ENCODE peak calls at places on chromosome 7, in ten cellular contexts. X, M, D, C, J, V, G, P, F and W are unnamed samples.

GRCh38 chr7:158428131-158428841 is 159.3 kb downstream of the PTPRN2 start:
- DNase-seq in C (no peak), M (no peak), V (no peak), D (no peak), G (no peak), X (no peak), P (no peak), F (no peak), J (no peak), W (no peak)

GRCh38 chr7:54339074-54339473 is 203.1 kb upstream of the VSTM2A start:
- DNase-seq in X (no peak), V (no peak), C (no peak), D (no peak), P (no peak), M (no peak), J (no peak), F (no peak), G (no peak), W (no peak)

GRCh38 chr7:77360104-77360503 is 56.0 kb downstream of the GSAP start:
- DNase-seq in D (no peak), P (peak), X (no peak), G (peak), M (no peak), J (no peak), C (no peak), F (no peak), V (no peak), W (no peak)

GRCh38 chr7:101614098-101614938 is 14.8 kb downstream of the MYL10 start:
- DNase-seq in C (no peak), J (no peak), D (no peak), G (no peak), P (no peak), X (no peak), V (no peak), M (no peak), F (no peak), W (no peak)

GRCh38 chr7:106425017-106425719 is 140.4 kb upstream of the NAMPT start:
- DNase-seq in X (peak), V (no peak), G (peak), P (peak), D (no peak), M (no peak), J (peak), F (peak), C (no peak), W (peak)

GRCh38 chr7:1432411-1433082 is 26.7 kb downstream of the MICALL2 start:
- DNase-seq in G (peak), V (peak), C (peak), P (peak), D (peak), M (peak), J (no peak), F (peak), X (peak), W (peak)

GRCh38 chr7:47458057-47458456 is 123.9 kb downstream of the TNS3 start:
- DNase-seq in M (no peak), G (no peak), F (peak), C (no peak), X (peak), V (no peak), P (peak), D (no peak), J (peak), W (no peak)

GRCh38 chr7:33888206-33888605 is 17.1 kb upstream of the BMPER start:
- DNase-seq in M (no peak), D (no peak), G (no peak), P (peak), V (no peak), C (no peak), X (no peak), F (no peak), J (no peak), W (no peak)

GRCh38 chr7:2523941-2524807 is 4.6 kb downstream of the LFNG start:
- DNase-seq in G (peak), J (no peak), F (peak), D (peak), P (peak), C (no peak), X (no peak), V (no peak), M (peak), W (no peak)

GRCh38 chr7:35875292-35875691 is 74.4 kb downstream of the SEPTIN7 start:
- DNase-seq in P (no peak), V (no peak), C (no peak), F (no peak), X (peak), G (no peak), J (no peak), D (no peak), M (no peak), W (no peak)

GRCh38 chr7:128963327-128963757 is 25.6 kb downstream of the IRF5 start:
- DNase-seq in J (peak), F (no peak), G (no peak), M (no peak), X (peak), C (peak), D (no peak), V (no peak), P (no peak), W (no peak)

GRCh38 chr7:124179641-124180040 is 146.8 kb upstream of the TMEM229A start:
- DNase-seq in M (no peak), X (no peak), J (no peak), C (no peak), P (no peak), V (no peak), F (no peak), G (no peak), D (no peak), W (no peak)

GRCh38 chr7:80929619-80930018 is 10.8 kb upstream of the SEMA3C start:
- DNase-seq in C (no peak), J (no peak), D (no peak), G (no peak), F (peak), P (peak), M (no peak), X (peak), V (no peak), W (no peak)

GRCh38 chr7:120827719-120828118 is 30.2 kb downstream of the TSPAN12 start:
- DNase-seq in P (no peak), G (no peak), J (no peak), M (no peak), X (no peak), C (no peak), V (no peak), F (no peak), D (no peak), W (no peak)

GRCh38 chr7:33716581-33717477 is 188.5 kb upstream of the BMPER start:
- DNase-seq in C (peak), D (no peak), G (peak), J (no peak), X (peak), M (no peak), P (peak), V (peak), F (peak), W (no peak)

GRCh38 chr7:1473864-1474512 is 14.7 kb upstream of the MICALL2 start:
- DNase-seq in C (peak), F (peak), X (peak), J (no peak), V (peak), P (peak), G (peak), D (peak), M (peak), W (peak)

GRCh38 chr7:96359876-96360275 is 38.0 kb upstream of the SLC25A13 start:
- DNase-seq in J (no peak), D (no peak), P (no peak), V (no peak), X (no peak), C (no peak), F (no peak), G (no peak), M (no peak), W (no peak)

GRCh38 chr7:26910221-26910620 is 45.8 kb upstream of the SKAP2 start:
- DNase-seq in X (peak), V (no peak), F (peak), G (peak), M (no peak), D (no peak), P (peak), J (peak), C (no peak), W (no peak)

GRCh38 chr7:73903321-73904218 is 42.6 kb downstream of the TMEM270 start:
- DNase-seq in V (no peak), F (no peak), C (no peak), M (no peak), J (no peak), X (no peak), P (no peak), D (no peak), G (no peak), W (no peak)

GRCh38 chr7:92276486-92276885 is 30.7 kb downstream of the ANKIB1 start:
- DNase-seq in D (no peak), F (no peak), C (peak), M (no peak), V (no peak), J (no peak), X (no peak), G (no peak), P (no peak), W (no peak)

GRCh38 chr7:122413339-122413738 is 108.8 kb upstream of the FEZF1 start:
- DNase-seq in P (no peak), F (no peak), D (no peak), C (no peak), G (no peak), M (no peak), X (no peak), J (no peak), V (peak), W (no peak)

GRCh38 chr7:74220229-74220628 is 10.4 kb downstream of the LAT2 start:
- DNase-seq in G (no peak), M (no peak), D (no peak), P (no peak), X (no peak), F (no peak), V (no peak), C (no peak), J (no peak), W (no peak)

GRCh38 chr7:23337374-23337773 is 38.2 kb downstream of the MALSU1 start:
- DNase-seq in G (no peak), F (no peak), P (no peak), M (no peak), V (no peak), X (no peak), C (no peak), J (no peak), D (no peak), W (no peak)

GRCh38 chr7:42735081-42735480 is 176.8 kb downstream of the C7orf25 start:
- DNase-seq in P (no peak), M (no peak), C (no peak), G (no peak), X (no peak), V (no peak), F (no peak), J (no peak), D (no peak), W (no peak)

GRCh38 chr7:42734568-42734967 is 177.3 kb downstream of the C7orf25 start:
- DNase-seq in M (no peak), C (no peak), F (no peak), D (no peak), P (peak), V (no peak), J (no peak), G (no peak), X (peak), W (no peak)

GRCh38 chr7:42739591-42739990 is 172.3 kb downstream of the C7orf25 start:
- DNase-seq in X (no peak), V (no peak), M (no peak), P (no peak), G (no peak), F (no peak), J (no peak), D (no peak), C (no peak), W (no peak)

GRCh38 chr7:42740410-42740809 is 171.5 kb downstream of the C7orf25 start:
- DNase-seq in X (no peak), F (no peak), C (no peak), V (no peak), J (no peak), P (no peak), G (no peak), M (no peak), D (no peak), W (no peak)

GRCh38 chr7:42736931-42737330 is 174.9 kb downstream of the C7orf25 start:
- DNase-seq in P (peak), J (no peak), V (peak), C (no peak), D (peak), G (no peak), F (peak), X (no peak), M (no peak), W (no peak)
- TF ChIP-seq CTCF in P (peak), J (peak), V (no peak), C (no peak), D (no peak), G (no peak), F (no peak), X (peak), M (peak), W (no peak)

GRCh38 chr7:28203498-28204240 is 23.1 kb upstream of the JAZF1 start:
- DNase-seq in J (no peak), M (no peak), D (no peak), P (no peak), V (no peak), C (no peak), F (no peak), X (no peak), G (no peak), W (no peak)

GRCh38 chr7:28200598-28200997 is 20.0 kb upstream of the JAZF1 start:
- DNase-seq in C (peak), F (no peak), G (no peak), P (no peak), X (no peak), M (no peak), V (no peak), J (no peak), D (no peak), W (no peak)

GRCh38 chr7:28207486-28208158 is 27.0 kb upstream of the JAZF1 start:
- DNase-seq in M (no peak), C (peak), F (peak), D (no peak), P (peak), V (no peak), X (no peak), J (no peak), G (no peak), W (no peak)

GRCh38 chr7:28202222-28202621 is 21.6 kb upstream of the JAZF1 start:
- DNase-seq in P (no peak), G (no peak), X (no peak), V (no peak), M (no peak), J (no peak), D (no peak), F (no peak), C (no peak), W (no peak)

DNA sequence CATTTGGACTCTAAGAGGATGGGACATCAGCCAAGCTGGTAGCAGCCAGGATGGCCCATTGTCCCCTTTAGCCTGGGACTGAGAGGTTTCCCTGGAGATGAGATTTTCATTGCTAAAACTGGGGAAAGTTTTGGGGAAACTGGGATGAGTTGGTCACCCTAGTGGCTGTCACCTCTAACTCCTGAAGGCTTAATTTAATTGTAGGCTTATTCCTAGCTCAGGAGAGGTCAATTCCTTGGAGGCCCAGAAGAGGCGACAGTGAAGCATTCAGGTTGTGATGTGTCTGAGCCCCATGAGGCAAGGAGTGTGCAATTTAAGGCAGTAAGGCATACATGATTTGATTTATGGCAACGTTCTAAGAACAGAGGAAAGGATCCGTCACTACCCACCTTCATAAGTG is 24.9 kb upstream of the JAZF1 start:
- DNase-seq in C (no peak), P (no peak), V (no peak), X (no peak), D (no peak), F (no peak), J (no peak), G (no peak), M (no peak), W (no peak)
- TF ChIP-seq CTCF in C (no peak), P (no peak), V (no peak), X (no peak), D (no peak), F (no peak), J (no peak), G (no peak), M (no peak), W (no peak)

DNA sequence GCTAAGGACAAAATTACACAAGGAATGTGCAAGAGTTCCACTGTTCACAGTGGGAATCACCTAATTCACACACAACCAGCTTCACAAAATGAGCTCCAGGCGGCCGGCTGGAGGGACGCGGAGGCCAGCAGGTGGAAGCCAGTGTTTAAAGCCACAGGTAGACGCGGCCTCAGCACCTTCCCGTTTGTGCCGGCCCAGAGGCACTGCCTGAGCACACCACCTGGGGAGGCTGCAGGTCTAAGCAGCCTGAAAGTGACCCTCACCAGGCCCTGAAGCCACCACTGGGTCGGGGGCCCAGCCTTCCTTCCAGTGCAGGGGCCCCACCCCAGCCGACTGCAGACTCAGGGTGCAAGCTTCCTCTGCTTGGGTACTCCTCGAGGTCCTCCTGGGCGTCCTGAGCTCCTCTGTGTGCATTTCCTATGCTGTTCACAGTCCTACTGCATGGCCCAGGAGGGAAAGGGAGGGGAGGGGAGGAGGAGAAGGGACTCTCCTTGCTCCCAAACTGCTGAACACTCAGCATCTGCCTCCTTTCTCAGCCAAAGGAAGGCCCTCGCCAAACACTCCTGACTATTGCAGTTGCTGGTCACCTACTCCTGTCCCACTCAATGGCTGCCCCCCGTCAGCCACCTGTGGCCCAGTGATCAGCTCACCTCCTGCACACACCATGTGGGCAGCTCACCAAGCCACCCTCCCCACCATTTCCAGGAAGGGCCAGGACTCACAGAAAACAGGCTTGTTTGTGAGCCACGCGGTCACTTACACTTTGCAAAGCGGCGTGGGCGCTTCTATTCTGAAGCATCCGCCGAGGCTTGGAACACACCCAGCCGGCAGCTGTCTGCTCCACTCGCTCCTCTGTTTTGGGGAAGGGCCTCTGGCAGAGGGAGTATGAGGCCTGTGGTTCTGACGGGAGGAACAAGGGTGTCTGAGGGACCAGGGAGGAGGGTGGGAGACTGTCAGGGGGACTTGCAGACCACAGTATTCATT is 61.0 kb upstream of the FAM20C start:
- DNase-seq in G (no peak), J (no peak), D (no peak), P (no peak), V (no peak), M (no peak), X (no peak), F (no peak), C (no peak), W (no peak)
- TF ChIP-seq CTCF in G (no peak), J (no peak), D (no peak), P (no peak), V (no peak), M (no peak), X (no peak), F (no peak), C (no peak), W (no peak)

GRCh38 chr7:79060498-79060897 is 393.0 kb downstream of the MAGI2 start:
- DNase-seq in F (no peak), C (no peak), X (no peak), G (no peak), M (no peak), D (no peak), J (no peak), P (no peak), V (no peak), W (no peak)

GRCh38 chr7:79064187-79064823 is 389.2 kb downstream of the MAGI2 start:
- DNase-seq in D (no peak), G (no peak), J (no peak), V (no peak), C (no peak), M (no peak), X (no peak), F (no peak), P (no peak), W (no peak)

GRCh38 chr7:79063019-79063698 is 390.3 kb downstream of the MAGI2 start:
- DNase-seq in F (no peak), G (no peak), V (no peak), X (no peak), D (no peak), J (no peak), C (no peak), P (no peak), M (no peak), W (no peak)
- TF ChIP-seq CTCF in F (no peak), G (no peak), V (no peak), X (peak), D (peak), J (peak), C (peak), P (peak), M (peak), W (no peak)

DNA sequence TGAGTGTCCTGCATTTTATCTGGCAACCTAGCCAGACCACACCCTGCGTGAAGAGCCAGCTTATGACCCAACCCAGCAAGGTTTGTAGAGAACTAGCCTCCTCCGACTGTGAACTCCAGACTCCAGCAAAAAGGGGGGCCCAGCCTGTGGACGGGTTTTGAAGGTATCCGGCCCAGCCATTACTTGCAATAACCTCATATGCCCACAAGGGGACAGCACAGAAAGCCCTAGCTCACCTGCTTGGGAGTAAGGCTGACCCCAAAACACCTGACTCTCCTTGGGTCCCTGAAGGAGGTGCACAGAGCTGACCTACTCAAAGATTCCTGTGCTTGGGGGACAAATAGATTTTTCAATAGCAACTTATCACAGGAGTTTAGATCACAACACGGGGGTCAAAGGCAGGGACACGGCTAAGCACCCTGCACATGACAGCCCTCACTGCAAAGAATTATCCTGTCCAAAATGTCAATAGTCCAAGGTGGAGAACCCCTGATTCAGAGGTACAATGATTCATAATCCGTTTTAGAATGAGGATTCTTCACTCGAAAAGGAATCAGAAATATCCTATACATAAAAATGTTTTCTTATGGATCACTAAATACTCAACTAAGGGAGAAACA is 4.5 kb downstream of the TRPV6 start:
- DNase-seq in F (peak), X (peak), J (no peak), G (peak), M (peak), D (peak), C (peak), P (peak), V (peak), W (peak)
- TF ChIP-seq CTCF in F (peak), X (peak), J (peak), G (peak), M (peak), D (peak), C (peak), P (peak), V (peak), W (peak)